ENCODE peak calls at places on chromosomes 7 and 10, in seven cellular contexts. J, A, F, Z, W, G and H are unnamed samples.

GRCh38 chr10:70891636-70892035 is 3.3 kb upstream of the PCBD1 start:
- DNase-seq in Z (no peak), A (no peak), W (no peak), F (no peak), G (no peak), J (no peak), H (no peak)

GRCh38 chr7:12746211-12746610 is 58.8 kb downstream of the ARL4A start:
- DNase-seq in F (no peak), G (no peak), J (no peak), Z (no peak), A (no peak), W (no peak), H (peak)

GRCh38 chr7:1401011-1401410 is 58.3 kb downstream of the MICALL2 start:
- DNase-seq in F (no peak), J (no peak), Z (no peak), A (no peak), G (no peak), W (no peak), H (no peak)

GRCh38 chr7:1236831-1237701 is 4.4 kb downstream of the UNCX start:
- DNase-seq in Z (no peak), A (no peak), G (no peak), F (no peak), W (no peak), J (no peak), H (no peak)

GRCh38 chr10:97726636-97727178 is 10.2 kb upstream of the ZFYVE27 start:
- DNase-seq in F (peak), Z (no peak), A (no peak), J (no peak), W (peak), G (peak), H (no peak)

GRCh38 chr7:136339464-136339863 is 362.3 kb upstream of the MTPN start:
- DNase-seq in A (no peak), Z (no peak), F (no peak), G (peak), J (no peak), W (no peak), H (no peak)

GRCh38 chr10:130929422-130930325 is 381.8 kb downstream of the TCERG1L start:
- DNase-seq in W (no peak), G (no peak), Z (no peak), F (no peak), A (no peak), J (no peak), H (no peak)

GRCh38 chr10:42475168-42476098 is 162.9 kb downstream of the ZNF33B start:
- DNase-seq in Z (no peak), F (peak), J (no peak), W (peak), A (no peak), G (peak), H (no peak)

GRCh38 chr7:77501165-77501515 is 36.0 kb upstream of the PTPN12 start:
- DNase-seq in Z (no peak), G (no peak), J (no peak), W (no peak), F (no peak), A (no peak), H (no peak)

GRCh38 chr10:109280837-109281236 is 642.5 kb downstream of the XPNPEP1 start:
- DNase-seq in J (no peak), Z (no peak), W (no peak), G (no peak), A (no peak), F (no peak), H (no peak)

GRCh38 chr7:68841004-68841403 is 757.3 kb upstream of the AUTS2 start:
- DNase-seq in J (no peak), F (peak), Z (no peak), A (no peak), G (peak), W (no peak), H (peak)

GRCh38 chr10:100184426-100185219 is 1.2 kb downstream of the ERLIN1 start:
- DNase-seq in W (no peak), G (peak), A (peak), Z (no peak), J (no peak), F (no peak), H (no peak)

GRCh38 chr7:80151274-80151665 is 16.6 kb downstream of the GNAI1 start:
- DNase-seq in F (no peak), A (no peak), W (peak), J (no peak), Z (no peak), G (peak), H (no peak)

GRCh38 chr7:69434350-69434749 is 163.9 kb upstream of the AUTS2 start:
- DNase-seq in F (peak), J (no peak), Z (no peak), G (peak), A (no peak), W (peak), H (no peak)

GRCh38 chr7:2607913-2608899 is 23.6 kb upstream of the TTYH3 start:
- DNase-seq in G (no peak), W (no peak), Z (no peak), A (no peak), J (no peak), F (no peak), H (no peak)

GRCh38 chr7:71095266-71095860 is 36.6 kb upstream of the GALNT17 start:
- DNase-seq in F (no peak), A (no peak), J (no peak), W (no peak), G (no peak), Z (no peak), H (no peak)

GRCh38 chr7:40701836-40702551 is 567.2 kb downstream of the SUGCT start:
- DNase-seq in F (no peak), Z (no peak), G (no peak), J (no peak), W (no peak), A (no peak), H (no peak)

GRCh38 chr7:82677064-82677463 is 233.5 kb upstream of the CACNA2D1 start:
- DNase-seq in F (no peak), Z (no peak), A (no peak), J (no peak), W (no peak), G (no peak), H (no peak)

GRCh38 chr7:140640060-140640611 is 477 bp downstream of the DENND2A start:
- DNase-seq in F (peak), W (no peak), A (peak), Z (no peak), G (peak), J (peak), H (no peak)

GRCh38 chr7:34133356-34133982 is 228.1 kb downstream of the BMPER start:
- DNase-seq in G (peak), W (peak), J (no peak), A (no peak), F (peak), Z (no peak), H (no peak)

GRCh38 chr10:35690534-35690933 is 48.4 kb upstream of the FZD8 start:
- DNase-seq in A (no peak), J (no peak), Z (no peak), F (no peak), G (no peak), W (no peak), H (no peak)

GRCh38 chr7:108875139-108875538 is 305.5 kb downstream of the DNAJB9 start:
- DNase-seq in G (no peak), W (peak), Z (no peak), J (no peak), A (no peak), F (no peak), H (no peak)

GRCh38 chr7:32200593-32200992 is 130.4 kb upstream of the PDE1C start:
- DNase-seq in W (no peak), G (no peak), A (no peak), J (no peak), F (no peak), Z (no peak), H (no peak)

GRCh38 chr7:92133133-92133736 is 1.0 kb downstream of the CYP51A1 start:
- DNase-seq in F (no peak), G (no peak), J (no peak), W (no peak), Z (no peak), A (no peak), H (no peak)

GRCh38 chr7:78702770-78703169 is 750.7 kb downstream of the MAGI2 start:
- DNase-seq in W (peak), J (no peak), G (peak), F (no peak), Z (no peak), A (no peak), H (peak)

GRCh38 chr7:106609416-106609815 is 51.5 kb downstream of the CCDC71L start:
- DNase-seq in J (no peak), F (peak), W (peak), G (peak), Z (no peak), A (no peak), H (no peak)

GRCh38 chr10:25083546-25084111 is 67.2 kb downstream of the THNSL1 start:
- DNase-seq in Z (no peak), W (no peak), G (no peak), A (no peak), J (no peak), F (no peak), H (no peak)

GRCh38 chr7:108099650-108100049 is 30.5 kb downstream of the LAMB4 start:
- DNase-seq in A (no peak), W (no peak), J (no peak), F (no peak), G (peak), Z (no peak), H (no peak)

GRCh38 chr10:75002351-75002725 is 109.1 kb upstream of the SAMD8 start:
- DNase-seq in Z (no peak), J (no peak), F (no peak), G (no peak), W (no peak), A (no peak), H (no peak)

GRCh38 chr10:80200687-80201086 is 4.7 kb downstream of the ANXA11 start:
- DNase-seq in Z (no peak), A (no peak), W (no peak), G (no peak), J (no peak), F (no peak), H (no peak)

GRCh38 chr7:10888861-10889260 is 84.8 kb upstream of the PHF14 start:
- DNase-seq in W (no peak), A (no peak), Z (no peak), J (no peak), F (no peak), G (no peak), H (no peak)

GRCh38 chr7:158754746-158755444 is 50.3 kb upstream of the NCAPG2 start:
- DNase-seq in F (no peak), W (no peak), Z (no peak), J (no peak), A (no peak), G (no peak), H (no peak)

GRCh38 chr7:16284581-16284980 is 136.8 kb downstream of the CRPPA start:
- DNase-seq in Z (no peak), G (no peak), W (no peak), F (no peak), J (no peak), A (no peak), H (no peak)

GRCh38 chr10:101618871-101619270 is 30.8 kb downstream of the DPCD start:
- DNase-seq in A (no peak), G (no peak), J (no peak), W (no peak), F (no peak), Z (no peak), H (no peak)

GRCh38 chr7:80770061-80770460 is 131.6 kb downstream of the CD36 start:
- DNase-seq in Z (no peak), J (no peak), W (peak), F (no peak), G (no peak), A (no peak), H (no peak)

GRCh38 chr7:33379891-33380525 is 250.6 kb downstream of the BBS9 start:
- DNase-seq in Z (no peak), A (no peak), F (no peak), G (no peak), W (no peak), J (no peak), H (no peak)

GRCh38 chr10:35335718-35336083 is 608 bp upstream of the CCNY start:
- DNase-seq in A (no peak), W (no peak), J (no peak), F (no peak), G (no peak), Z (no peak), H (no peak)

GRCh38 chr7:85997515-85997914 is 646.2 kb upstream of the GRM3 start:
- DNase-seq in G (no peak), Z (no peak), F (no peak), A (no peak), J (no peak), W (no peak), H (no peak)

GRCh38 chr10:89535185-89536012 is at the start of gene SLC16A12:
- DNase-seq in Z (peak), A (peak), G (peak), F (peak), W (no peak), J (peak), H (no peak)

DNA sequence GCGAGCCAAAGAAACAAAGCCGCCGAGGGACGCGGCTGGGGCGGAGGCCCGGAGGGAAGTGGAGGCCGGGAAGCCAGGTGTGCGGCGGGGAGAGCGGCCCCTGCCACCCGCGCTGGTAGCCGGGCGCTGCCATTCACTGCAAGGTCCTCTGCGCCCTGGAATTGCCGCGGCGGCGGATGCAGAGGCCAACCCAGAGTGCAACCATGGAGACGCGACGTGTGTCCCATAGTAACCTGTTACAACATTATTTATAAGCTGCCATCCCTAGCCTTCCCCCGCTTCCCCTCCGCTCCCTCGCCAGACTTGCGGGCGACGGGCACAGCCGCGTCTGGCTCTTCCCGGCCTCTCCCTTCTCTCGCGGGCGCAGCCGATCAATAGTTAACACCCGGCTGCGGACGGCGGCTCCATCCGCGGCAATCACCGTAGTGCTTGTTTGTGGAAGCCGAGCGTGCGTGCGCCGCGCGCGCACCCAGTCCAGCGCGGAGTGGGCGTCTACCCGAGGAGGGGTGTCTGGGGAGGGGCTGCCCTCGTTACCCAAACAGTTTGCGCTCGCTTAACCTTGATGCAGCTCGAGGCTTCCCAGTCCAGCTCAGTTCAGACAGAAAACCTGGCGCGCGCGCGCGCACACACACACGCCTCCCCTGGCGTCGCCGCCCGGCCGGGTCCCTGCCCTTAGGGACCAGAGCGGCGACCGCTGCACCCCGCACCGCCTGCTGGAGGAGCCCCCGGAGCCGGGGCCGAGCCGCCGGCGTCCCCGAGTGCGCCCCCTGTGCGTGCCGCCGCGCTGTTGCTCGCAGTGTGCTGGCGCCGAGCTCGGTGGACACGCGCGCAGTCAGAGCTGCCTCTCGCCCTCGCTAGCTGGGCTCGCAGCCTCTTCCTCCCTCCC is 165.4 kb upstream of the DPP6 start:
- DNase-seq in F (peak), W (no peak), J (no peak), Z (peak), A (peak), G (no peak), H (no peak)
- H3K4me3 ChIP-seq in F (peak), W (no peak), J (no peak), Z (no peak), A (peak), G (peak), H (no peak)

GRCh38 chr7:99843808-99844207 is 16.0 kb downstream of the CYP3A43 start:
- DNase-seq in W (no peak), J (no peak), Z (no peak), G (no peak), A (no peak), F (no peak), H (no peak)

GRCh38 chr7:99839560-99840011 is 11.8 kb downstream of the CYP3A43 start:
- DNase-seq in Z (no peak), A (no peak), J (no peak), F (no peak), G (no peak), W (no peak), H (no peak)

GRCh38 chr7:99842926-99843325 is 15.1 kb downstream of the CYP3A43 start:
- DNase-seq in F (no peak), A (no peak), Z (no peak), W (no peak), J (no peak), G (no peak), H (no peak)

GRCh38 chr7:99837649-99838361 is 10.0 kb downstream of the CYP3A43 start:
- DNase-seq in G (peak), A (no peak), J (no peak), F (no peak), W (no peak), Z (no peak), H (no peak)

GRCh38 chr7:99840136-99840869 is 12.5 kb downstream of the CYP3A43 start:
- DNase-seq in J (no peak), G (no peak), W (no peak), F (no peak), Z (no peak), A (no peak), H (no peak)
- H3K4me3 ChIP-seq in J (no peak), G (no peak), W (no peak), F (no peak), Z (no peak), A (no peak), H (no peak)

DNA sequence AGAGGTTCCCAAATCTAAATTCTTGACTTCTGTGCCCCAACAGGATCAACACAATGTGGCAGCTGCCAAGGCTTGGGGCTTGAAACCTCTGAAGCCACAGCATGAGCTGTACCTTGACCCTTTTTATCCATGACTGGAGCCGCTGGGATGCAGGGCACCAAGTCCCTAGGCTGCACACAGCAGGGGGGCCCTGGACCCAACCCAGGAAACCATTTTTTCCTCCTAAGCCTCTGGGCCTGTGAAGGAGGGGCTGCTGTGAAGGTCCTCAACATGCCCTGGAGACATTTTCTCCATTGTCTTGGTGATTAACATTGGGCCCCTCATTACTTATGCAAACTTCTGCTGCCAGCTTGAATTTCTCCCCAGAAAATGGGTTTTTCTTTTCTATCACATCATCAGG is 72.6 kb downstream of the FOXP2 start:
- DNase-seq in F (no peak), Z (no peak), A (no peak), W (no peak), J (no peak), G (no peak), H (no peak)
- H3K4me3 ChIP-seq in F (no peak), Z (no peak), A (no peak), W (no peak), J (no peak), G (no peak), H (no peak)

DNA sequence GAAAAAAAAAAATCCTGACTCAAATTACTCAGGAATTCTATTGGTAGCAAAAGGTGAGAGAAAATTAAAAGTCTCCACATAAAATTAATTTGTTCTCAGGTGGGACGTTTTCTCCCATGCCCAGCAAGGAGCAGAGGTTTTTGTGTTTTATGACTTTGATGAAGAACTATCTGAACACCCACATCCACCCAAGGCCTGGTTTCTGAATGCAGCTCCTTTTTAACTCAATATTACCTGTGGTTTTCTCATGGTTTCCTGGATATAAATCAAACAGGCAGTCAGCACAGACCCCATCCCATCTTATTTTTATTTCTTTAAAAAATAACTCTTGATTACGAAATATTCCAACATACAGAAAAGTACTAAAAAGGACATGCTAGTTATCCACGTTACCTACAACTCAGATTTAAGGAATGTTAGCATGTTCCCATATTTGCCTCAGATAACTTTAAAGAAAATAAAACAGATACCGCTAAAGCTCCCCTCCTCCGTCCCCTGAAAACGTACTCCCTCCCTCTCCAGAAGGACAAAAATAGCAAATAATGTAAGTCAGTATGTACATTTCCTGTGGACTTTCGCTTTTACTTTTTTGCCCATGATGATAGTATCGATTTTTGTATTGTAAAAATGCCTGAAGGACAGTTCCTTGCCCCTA is 43.4 kb downstream of the GLI3 start:
- DNase-seq in F (no peak), J (no peak), Z (no peak), A (no peak), G (peak), W (no peak), H (no peak)
- H3K4me3 ChIP-seq in F (no peak), J (no peak), Z (no peak), A (no peak), G (no peak), W (no peak), H (no peak)

DNA sequence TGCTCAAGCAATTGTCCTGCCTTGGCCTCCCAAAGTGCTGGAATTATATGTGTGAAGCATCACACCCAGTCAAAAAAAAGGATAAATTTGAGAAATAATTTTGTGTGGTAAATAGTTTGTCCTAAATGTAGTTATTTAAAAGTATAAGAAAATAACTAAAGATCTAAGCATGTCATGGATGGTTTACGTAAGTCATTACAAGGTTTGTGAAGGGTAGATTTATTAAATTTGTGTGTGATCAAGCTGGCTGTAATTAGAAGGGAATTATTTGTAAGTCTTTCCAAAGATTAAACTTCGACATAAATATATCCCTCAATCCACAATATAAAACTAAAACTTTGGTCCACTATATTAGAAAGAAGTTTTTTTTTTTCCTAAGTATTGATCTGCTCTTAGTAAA is 28.6 kb downstream of the ORC5 start:
- DNase-seq in F (no peak), W (no peak), A (no peak), Z (no peak), G (no peak), J (no peak), H (no peak)
- H3K4me3 ChIP-seq in F (no peak), W (no peak), A (no peak), Z (no peak), G (no peak), J (no peak), H (no peak)

DNA sequence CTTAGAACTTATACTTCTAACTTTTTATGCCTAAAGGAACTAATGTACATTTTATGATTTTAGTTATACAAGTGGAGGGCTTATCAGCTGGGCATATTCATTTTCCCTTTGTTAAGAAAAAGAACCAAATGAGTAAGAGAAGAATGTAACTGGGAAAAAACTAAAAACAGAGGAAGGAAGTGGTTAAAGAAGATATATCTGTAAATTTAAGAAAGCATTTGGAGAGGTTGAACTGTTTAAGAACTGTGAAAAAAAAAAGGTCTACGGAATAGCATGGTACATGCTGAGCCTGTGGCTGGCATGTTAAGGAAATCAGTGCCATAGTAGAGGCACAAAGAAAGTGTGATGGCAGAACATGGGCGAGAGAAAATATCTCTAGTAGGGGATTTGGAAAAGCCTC is 6.2 kb downstream of the MDFIC start:
- DNase-seq in W (no peak), Z (no peak), A (no peak), F (no peak), J (no peak), G (no peak), H (no peak)
- H3K4me3 ChIP-seq in W (no peak), Z (no peak), A (no peak), F (no peak), J (no peak), G (no peak), H (no peak)

GRCh38 chr10:62562795-62563194 is 188.6 kb downstream of the ZNF365 start:
- DNase-seq in G (no peak), A (no peak), W (no peak), J (no peak), F (no peak), Z (no peak), H (no peak)
- H3K4me3 ChIP-seq in G (no peak), A (no peak), W (no peak), J (no peak), F (no peak), Z (no peak), H (no peak)